ENCODE peak calls at places on chromosomes 4 and X, in six cellular contexts. L is tibial artery, D is GM23248, M is IMR-90, S is gastrocnemius medialis, V is mammary epithelial cell. B is an unnamed sample.

GRCh38 chrX:10526442-10526841 is 93.9 kb downstream of the MID1 start:
- DNase-seq in D (peak; percentile 40), V (no peak), L (no peak), S (no peak), M (peak; percentile 63), B (no peak)

GRCh38 chr4:99790796-99791617 is 25.6 kb upstream of the DAPP1 start:
- DNase-seq in D (no peak), V (peak; percentile 88), S (peak; percentile 16), L (no peak), M (no peak), B (no peak)

GRCh38 chr4:92952426-92952825 is 648.7 kb downstream of the GRID2 start:
- DNase-seq in S (no peak), D (no peak), M (no peak), V (no peak), L (no peak), B (no peak)

GRCh38 chr4:101418055-101418454 is 70.7 kb upstream of the PPP3CA start:
- DNase-seq in S (no peak), L (no peak), V (no peak), D (no peak), M (no peak), B (no peak)

GRCh38 chr4:124589827-124590226 is 122.7 kb downstream of the ANKRD50 start:
- DNase-seq in V (no peak), L (no peak), M (no peak), S (no peak), D (no peak), B (no peak)

GRCh38 chr4:185693548-185694215 is 118.3 kb downstream of the SORBS2 start:
- DNase-seq in S (no peak), L (no peak), V (no peak), D (no peak), M (no peak), B (no peak)

GRCh38 chrX:19350831-19351447 is 7.2 kb downstream of the PDHA1 start:
- DNase-seq in M (no peak), V (no peak), D (no peak), S (no peak), L (no peak), B (no peak)

GRCh38 chrX:78708830-78709229 is 38.7 kb upstream of the LPAR4 start:
- DNase-seq in M (no peak), D (no peak), V (no peak), S (no peak), L (no peak), B (no peak)

GRCh38 chr4:91837608-91838029 is 466.1 kb upstream of the GRID2 start:
- DNase-seq in V (peak; percentile 69), D (no peak), L (no peak), M (no peak), S (no peak), B (no peak)

GRCh38 chr4:6929339-6929734 is 19.7 kb downstream of the TBC1D14 start:
- DNase-seq in L (no peak), M (no peak), S (no peak), V (no peak), D (no peak), B (no peak)

GRCh38 chr4:48634688-48635308 is 144.7 kb downstream of the ZAR1 start:
- DNase-seq in L (no peak), S (no peak), M (no peak), V (no peak), D (no peak), B (no peak)

GRCh38 chrX:95762716-95763115 is 921.9 kb upstream of the DIAPH2 start:
- DNase-seq in M (no peak), S (no peak), V (no peak), D (no peak), L (no peak), B (no peak)

GRCh38 chrX:113512700-113513395 is 672.2 kb upstream of the AMOT start:
- DNase-seq in V (peak; percentile 62), M (peak; percentile 37), L (no peak), D (peak; percentile 61), S (no peak), B (no peak)

GRCh38 chr4:87926554-87927098 is 48.9 kb upstream of the SPP1 start:
- DNase-seq in S (no peak), M (no peak), V (no peak), D (no peak), L (no peak), B (no peak)

GRCh38 chrX:54961750-54962149 is 32.2 kb downstream of the PFKFB1 start:
- DNase-seq in V (no peak), S (no peak), D (no peak), L (no peak), M (no peak), B (no peak)

GRCh38 chr4:20603671-20604313 is 96.5 kb upstream of the PACRGL start:
- DNase-seq in M (peak; percentile 83), S (no peak), V (peak; percentile 77), L (no peak), D (peak; percentile 73), B (no peak)

GRCh38 chrX:155544886-155545285 is 67.9 kb downstream of the TMLHE start:
- DNase-seq in L (no peak), D (no peak), V (no peak), M (no peak), S (no peak), B (no peak)

GRCh38 chrX:153573999-153574398 is 24.9 kb downstream of the CCNQ start:
- DNase-seq in V (no peak), L (no peak), M (no peak), D (peak; percentile 3), S (no peak), B (peak; percentile 74)

GRCh38 chrX:53445977-53446376 is 11.8 kb upstream of the HSD17B10 start:
- DNase-seq in L (no peak), S (no peak), D (peak; percentile 33), M (peak; percentile 30), V (peak; percentile 44), B (peak; percentile 72)

DNA sequence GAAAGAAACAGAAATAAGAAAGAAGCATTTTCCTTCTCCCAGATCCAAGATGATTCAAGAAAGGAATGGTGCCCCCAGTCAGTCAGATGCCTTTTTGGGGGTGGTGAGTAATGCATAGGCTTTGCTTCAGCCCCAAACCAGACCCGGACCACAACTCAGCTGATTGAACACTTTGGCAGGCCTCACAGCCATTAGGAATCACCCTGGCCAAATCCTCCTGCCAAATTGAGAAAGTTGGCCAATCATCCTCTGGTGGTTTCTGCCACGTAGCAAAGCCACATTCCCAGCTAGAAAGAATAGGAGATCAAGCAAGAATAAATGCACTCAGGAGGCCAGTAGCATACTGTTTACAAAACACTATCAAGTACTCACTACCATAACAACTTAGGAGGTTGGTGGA is 33.7 kb downstream of the FRMD7 start:
- DNase-seq in S (no peak), L (no peak), V (no peak), D (peak; percentile 37), M (no peak), B (no peak)
- H3K27me3 ChIP-seq in S (no peaks in the 10 kb centered on the region), L (no peaks in the 10 kb centered on the region), V (peaks cover 3% of the 10 kb centered on the region), D (no peaks in the 10 kb centered on the region), M (peaks cover 11% of the 10 kb centered on the region), B (no peaks in the 10 kb centered on the region)

GRCh38 chr4:534101-534575 is 35.1 kb downstream of the PIGG start:
- DNase-seq in S (no peak), L (no peak), D (no peak), M (no peak), V (no peak), B (no peak)

GRCh38 chr4:531721-532565 is 32.9 kb downstream of the PIGG start:
- DNase-seq in D (no peak), L (no peak), M (no peak), S (no peak), V (no peak), B (no peak)

GRCh38 chr4:531076-531475 is 32.1 kb downstream of the PIGG start:
- DNase-seq in L (no peak), V (no peak), D (no peak), S (no peak), M (no peak), B (no peak)

GRCh38 chr4:533318-534100 is 34.5 kb downstream of the PIGG start:
- DNase-seq in D (no peak), M (no peak), V (no peak), S (no peak), L (no peak), B (no peak)

DNA sequence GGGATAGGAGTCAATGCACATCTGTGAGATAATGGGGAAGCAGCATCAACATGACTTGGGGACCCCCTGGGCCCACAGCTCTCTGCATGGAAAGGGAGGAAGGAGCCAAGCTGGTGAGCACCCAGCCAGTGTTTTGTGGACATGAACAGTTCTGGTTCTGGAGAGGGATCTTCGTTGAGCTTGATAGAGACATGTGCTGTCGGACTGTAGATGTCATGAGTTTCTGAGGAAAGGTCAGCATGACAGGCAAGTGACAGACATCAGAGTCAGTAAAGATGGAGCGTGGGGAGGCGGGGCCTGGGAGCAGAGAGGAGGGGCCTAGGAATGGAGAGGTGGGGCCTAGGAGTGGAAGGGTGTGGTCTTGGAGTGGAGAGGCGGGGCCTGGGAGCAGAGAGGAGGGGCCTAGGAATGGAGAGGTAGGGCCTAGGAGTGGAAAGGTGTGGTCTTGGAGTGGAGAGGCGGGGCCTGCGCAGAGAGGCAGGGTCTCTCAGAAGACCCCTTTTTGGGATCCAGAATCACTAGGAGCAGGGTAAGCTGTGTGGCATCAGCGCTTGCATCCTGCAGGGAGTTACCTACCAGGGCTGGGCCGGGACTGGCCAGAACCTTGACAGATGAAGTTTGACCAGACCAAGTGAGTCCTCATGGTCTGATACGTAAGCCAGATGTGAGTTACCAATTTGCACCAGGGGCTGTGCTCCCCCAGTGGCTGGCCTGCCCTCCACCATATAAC is 33.7 kb downstream of the PIGG start:
- DNase-seq in M (no peak), S (no peak), V (no peak), D (peak; percentile 20), L (no peak), B (peak; percentile 78)
- H3K36me3 ChIP-seq in M (peaks cover 63% of the 10 kb centered on the region), S (peaks cover 66% of the 10 kb centered on the region), V (peaks cover 19% of the 10 kb centered on the region), D (peaks cover 6% of the 10 kb centered on the region), L (peaks cover 81% of the 10 kb centered on the region), B (peaks cover 13% of the 10 kb centered on the region)

GRCh38 chr4:174211611-174212044 is 71.8 kb downstream of the FBXO8 start:
- DNase-seq in D (no peak), S (no peak), L (no peak), V (no peak), M (no peak), B (no peak)

GRCh38 chr4:174209296-174209695 is 74.2 kb downstream of the FBXO8 start:
- DNase-seq in M (peak; percentile 1), D (peak; percentile 30), S (no peak), V (no peak), L (no peak), B (no peak)

GRCh38 chr4:174210354-174210753 is 73.1 kb downstream of the FBXO8 start:
- DNase-seq in M (no peak), D (no peak), S (no peak), L (no peak), V (no peak), B (peak; percentile 53)

GRCh38 chr4:174212061-174212460 is 71.4 kb downstream of the FBXO8 start:
- DNase-seq in D (no peak), M (no peak), V (no peak), L (no peak), S (no peak), B (no peak)

GRCh38 chr4:174210952-174211490 is 72.4 kb downstream of the FBXO8 start:
- DNase-seq in D (peak; percentile 75), L (no peak), M (peak; percentile 62), V (no peak), S (no peak), B (no peak)
- H3K27me3 ChIP-seq in D (peaks cover 8% of the 10 kb centered on the region), L (peaks cover 63% of the 10 kb centered on the region), M (peaks cover 38% of the 10 kb centered on the region), V (peaks cover 26% of the 10 kb centered on the region), S (peaks cover 56% of the 10 kb centered on the region), B (peaks cover 57% of the 10 kb centered on the region)

DNA sequence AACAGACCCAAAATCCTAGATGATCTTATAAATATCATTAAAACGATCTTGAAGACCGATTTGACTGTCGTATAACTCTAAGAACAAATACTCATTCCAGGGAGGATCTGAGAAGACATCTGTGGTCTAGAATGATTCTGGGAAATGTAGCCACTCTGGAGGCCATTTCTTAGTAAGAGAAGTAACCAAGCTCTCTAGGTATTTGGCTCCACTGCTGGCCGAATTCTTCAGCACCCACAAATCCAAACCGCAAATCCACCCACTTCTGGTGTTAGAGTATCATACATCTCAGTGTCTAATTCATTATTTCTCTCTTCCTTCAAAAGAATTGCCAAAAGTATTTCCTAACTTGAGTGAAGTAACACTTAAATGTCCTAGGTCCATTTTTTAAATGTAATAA is 23.9 kb downstream of the KLHL5 start:
- DNase-seq in L (no peak), S (no peak), D (peak; percentile 85), M (no peak), V (peak; percentile 85), B (no peak)
- H3K36me3 ChIP-seq in L (peaks cover 16% of the 10 kb centered on the region), S (no peaks in the 10 kb centered on the region), D (no peaks in the 10 kb centered on the region), M (peaks cover 32% of the 10 kb centered on the region), V (peaks cover 1% of the 10 kb centered on the region), B (no peaks in the 10 kb centered on the region)

B was measured in H7.